ENCODE peak calls at places on chromosomes 5 and 9, in four cellular contexts. J, V, E and G are unnamed samples.

GRCh38 chr9:69173891-69174644 is at the start of gene TJP2:
- DNase-seq in J (peak; percentile 52), E (no peak), V (peak; percentile 67), G (peak; percentile 86)

GRCh38 chr9:7320139-7320538 is 479.4 kb downstream of the DMAC1 start:
- DNase-seq in V (peak; percentile 96), E (no peak), J (no peak), G (peak; percentile 80)

GRCh38 chr5:14464101-14464500 is 117.5 kb upstream of the OTULINL start:
- DNase-seq in V (no peak), J (no peak), E (no peak), G (no peak)

GRCh38 chr5:849651-850301 is 1.0 kb downstream of the ZDHHC11 start:
- DNase-seq in E (no peak), V (no peak), J (no peak), G (no peak)

GRCh38 chr9:116313638-116314037 is 160.0 kb downstream of the PAPPA start:
- DNase-seq in V (no peak), J (no peak), E (no peak), G (peak; percentile 3)

GRCh38 chr5:38163636-38164237 is 94.6 kb upstream of the EGFLAM start:
- DNase-seq in J (no peak), E (no peak), V (peak; percentile 10), G (no peak)

GRCh38 chr9:106287108-106287631 is 575.8 kb upstream of the ZNF462 start:
- DNase-seq in E (no peak), V (peak; percentile 24), J (no peak), G (peak; percentile 21)

GRCh38 chr5:75603421-75603820 is 7.8 kb upstream of the ANKDD1B start:
- DNase-seq in J (no peak), V (peak; percentile 80), E (no peak), G (peak; percentile 75)

GRCh38 chr5:180235846-180236245 is 26.8 kb upstream of the RASGEF1C start:
- DNase-seq in J (no peak), E (no peak), V (peak; percentile 75), G (peak; percentile 75)

GRCh38 chr5:16855475-16855874 is 80.6 kb downstream of the MYO10 start:
- DNase-seq in E (no peak), J (no peak), V (no peak), G (no peak)

GRCh38 chr5:178416919-178417318 is 173.3 kb downstream of the COL23A1 start:
- DNase-seq in J (no peak), E (no peak), V (peak; percentile 91), G (peak; percentile 36)

GRCh38 chr5:79287380-79287779 is 51.4 kb downstream of the JMY start:
- DNase-seq in E (no peak), V (no peak), J (no peak), G (no peak)

GRCh38 chr5:79285285-79285684 is 49.4 kb downstream of the JMY start:
- DNase-seq in J (no peak), V (no peak), E (no peak), G (no peak)

GRCh38 chr5:79284852-79285251 is 48.9 kb downstream of the JMY start:
- DNase-seq in V (no peak), J (no peak), E (no peak), G (peak; percentile 29)

GRCh38 chr5:79285833-79286232 is 49.9 kb downstream of the JMY start:
- DNase-seq in J (no peak), V (no peak), E (no peak), G (no peak)

DNA sequence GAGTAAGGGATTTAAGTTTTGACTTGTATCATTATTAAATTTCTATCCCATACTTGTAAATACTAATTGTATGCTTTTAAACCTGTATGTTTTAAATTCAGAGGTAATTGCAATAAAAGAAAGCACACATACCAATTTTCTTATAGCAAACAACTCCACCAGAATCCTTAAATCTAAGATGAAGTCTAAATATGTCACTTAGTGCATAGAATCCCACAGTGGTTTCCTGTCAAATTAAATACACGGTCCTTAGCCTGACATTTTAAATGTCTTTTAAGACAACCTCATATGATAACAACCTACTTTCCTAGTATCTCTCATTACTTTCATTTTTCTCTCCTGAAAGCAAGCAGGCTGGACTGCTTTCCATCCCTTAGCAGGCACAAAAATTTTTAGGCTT is 52.0 kb downstream of the JMY start:
- DNase-seq in E (no peak), J (no peak), V (no peak), G (no peak)
- TF ChIP-seq CTCF in E (no peak), J (no peak), V (no peak), G (no peak)

DNA sequence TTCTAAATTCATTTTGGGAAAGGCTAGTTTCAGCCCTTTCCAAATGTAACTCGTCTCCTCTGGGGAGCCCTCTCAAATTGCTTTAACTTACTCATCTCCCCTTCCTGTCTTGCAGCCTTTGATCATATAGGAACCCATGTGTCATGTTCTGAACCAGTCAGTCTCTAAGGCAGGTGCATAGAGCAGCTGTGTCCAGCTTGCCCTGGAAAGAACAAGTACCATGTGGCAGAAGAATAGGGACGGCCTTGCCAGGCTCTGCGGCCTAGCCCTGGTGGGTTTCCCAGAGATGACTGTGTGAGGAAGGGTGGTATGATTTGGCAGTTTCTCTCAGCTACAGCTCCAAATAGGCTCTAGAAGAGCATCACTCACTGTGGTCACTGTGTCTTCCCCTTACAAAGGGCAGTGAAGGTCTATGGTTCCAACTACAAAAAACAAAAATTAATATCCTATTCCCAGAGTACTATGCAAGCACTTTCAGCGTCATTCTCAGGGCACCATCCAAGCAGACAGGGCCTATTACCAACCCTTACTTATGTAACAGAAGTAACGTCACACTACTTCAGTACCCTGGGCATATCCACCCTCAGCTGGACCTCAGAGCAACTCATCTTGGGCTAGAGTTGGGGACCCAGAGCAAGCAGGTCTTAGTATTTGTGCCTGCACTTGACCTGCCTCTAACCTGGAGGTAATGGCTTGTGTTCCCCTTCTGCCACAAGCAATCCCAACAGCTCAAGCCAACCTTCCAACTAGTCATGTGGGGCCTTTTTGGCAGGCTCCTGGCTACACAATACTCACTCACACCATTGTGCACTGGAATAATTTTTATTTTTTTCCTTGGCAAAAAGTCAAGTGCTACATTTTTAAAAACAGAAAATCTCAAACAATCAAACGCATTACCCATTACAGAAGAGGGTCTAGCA is 37.2 kb upstream of the UBAP2 start:
- DNase-seq in J (no peak), E (no peak), V (no peak), G (no peak)
- H3K4me3 ChIP-seq in J (no peak overlapping the region), E (no peak overlapping the region), V (no peak overlapping the region), G (no peak overlapping the region)

GRCh38 chr5:109580225-109580624 is 109.5 kb upstream of the MAN2A1 start:
- DNase-seq in J (no peak), V (no peak), E (no peak), G (no peak)
- TF ChIP-seq CTCF in J (no peak), V (no peak), E (no peak), G (no peak)

GRCh38 chr5:170266570-170267379 is 30.8 kb downstream of the LCP2 start:
- DNase-seq in V (no peak), E (no peak), J (no peak), G (no peak)
- H3K4me3 ChIP-seq in V (no peak overlapping the region), E (peak overlapping the region; percentile 1), J (no peak overlapping the region), G (no peak overlapping the region)

DNA sequence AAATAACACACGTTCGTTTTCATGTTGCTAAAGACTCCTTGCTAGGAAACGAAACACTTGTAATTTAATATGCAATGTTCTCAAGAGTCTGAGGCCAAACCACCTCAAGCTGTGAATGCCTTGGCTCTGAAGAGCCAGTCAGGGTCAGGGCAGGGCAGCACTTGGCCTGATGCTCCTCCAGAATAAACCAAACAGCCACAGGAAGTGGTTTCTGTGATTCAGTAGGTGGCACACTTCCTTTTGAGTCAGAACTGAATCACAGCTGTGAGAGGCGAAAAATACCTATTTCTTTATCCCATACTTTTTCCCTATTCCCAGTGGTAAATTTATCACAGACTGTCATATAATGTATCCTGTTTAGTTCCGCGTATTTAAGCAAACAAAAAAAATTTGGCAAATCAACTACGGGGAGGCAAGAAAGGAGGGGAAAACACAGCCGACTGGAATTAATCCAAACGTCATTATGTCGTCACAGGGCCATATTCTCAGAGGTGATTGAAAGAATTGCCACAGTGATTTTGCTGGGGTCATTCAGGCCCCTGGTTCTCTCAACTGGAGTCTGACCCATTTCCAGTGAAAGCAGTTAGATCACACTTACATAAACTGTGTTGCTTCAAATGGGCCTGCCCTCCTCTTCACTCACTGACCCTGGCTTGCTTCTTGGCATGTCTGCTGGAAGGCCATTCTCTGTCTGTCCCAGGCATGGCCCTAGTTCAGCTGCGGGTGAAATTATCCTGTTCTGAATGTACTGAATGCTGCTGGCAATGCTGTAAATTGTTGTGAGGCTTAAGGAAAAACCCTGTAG is 71.2 kb downstream of the ARRDC3 start:
- DNase-seq in V (peak; percentile 98), E (peak; percentile 30), J (peak; percentile 98), G (peak; percentile 93)
- TF ChIP-seq CTCF in V (no peak), E (no peak), J (no peak), G (peak; percentile 25)